ENCODE peak calls at places on chromosomes 13 and 19, in six cellular contexts. I is GM04504, R is D341Med, Q is A549, F is AG04449, P is T-helper 17 cell. K is an unnamed sample.

GRCh38 chr19:42850981-42851717 is 28.4 kb downstream of the PSG1 start:
- DNase-seq in I (peak), R (no peak), Q (peak), F (peak), P (no peak), K (no peak)

GRCh38 chr19:47229674-47230121 is 1.3 kb downstream of the BBC3 start:
- DNase-seq in I (no peak), R (no peak), Q (no peak), F (no peak), P (no peak), K (no peak)

GRCh38 chr19:30854661-30855060 is 482.5 kb downstream of the ZNF536 start:
- DNase-seq in I (no peak), R (no peak), Q (no peak), F (no peak), P (no peak), K (no peak)

GRCh38 chr13:110815471-110816204 is 99.2 kb downstream of the ANKRD10 start:
- DNase-seq in I (no peak), R (no peak), Q (no peak), F (no peak), P (no peak), K (no peak)

GRCh38 chr19:2424686-2425621 is 2.4 kb downstream of the TIMM13 start:
- DNase-seq in I (peak), R (peak), Q (no peak), F (peak), P (no peak), K (no peak)

GRCh38 chr19:46126086-46126485 is 1.6 kb upstream of the IGFL3 start:
- DNase-seq in I (no peak), R (no peak), Q (no peak), F (no peak), P (no peak), K (no peak)

GRCh38 chr19:5038631-5039271 is 69.8 kb downstream of the KDM4B start:
- DNase-seq in I (no peak), R (peak), Q (peak), F (no peak), P (no peak), K (no peak)

GRCh38 chr13:19071161-19071936 is 110.3 kb downstream of the TUBA3C start:
- DNase-seq in I (no peak), R (no peak), Q (no peak), F (no peak), P (no peak), K (no peak)

GRCh38 chr13:96984061-96984508 is 10.2 kb downstream of the OXGR1 start:
- DNase-seq in I (no peak), R (peak), Q (no peak), F (no peak), P (no peak), K (no peak)

K was measured in upper lobe of left lung.